ENCODE peak calls at places on chromosomes 4 and X, in six cellular contexts. W is ovary, Q is spleen, L is mammary epithelial cell, O is heart left ventricle, J is endodermal cell. K is an unnamed sample.

GRCh38 chrX:50747471-50747900 is 66.5 kb downstream of the SHROOM4 start:
- DNase-seq in W (no peak), Q (no peak), L (peak; percentile 8), O (no peak), J (peak; percentile 61), K (no peak)

GRCh38 chr4:98176531-98176930 is 33.3 kb upstream of the STPG2 start:
- DNase-seq in W (no peak), Q (no peak), L (no peak), O (no peak), J (no peak), K (no peak)

GRCh38 chr4:118964891-118965411 is 76.3 kb downstream of the SYNPO2 start:
- DNase-seq in W (peak; percentile 33), Q (no peak), L (no peak), O (no peak), J (no peak), K (no peak)

GRCh38 chr4:136900706-136901105 is 631.6 kb downstream of the PCDH18 start:
- DNase-seq in W (no peak), Q (no peak), L (no peak), O (no peak), J (no peak), K (no peak)

GRCh38 chrX:108036298-108036973 is 8.4 kb upstream of the VSIG1 start:
- DNase-seq in W (no peak), Q (no peak), L (peak; percentile 85), O (no peak), J (no peak), K (no peak)

GRCh38 chr4:95248713-95249401 is 299.9 kb downstream of the UNC5C start:
- DNase-seq in W (no peak), Q (no peak), L (peak; percentile 24), O (no peak), J (no peak), K (no peak)

GRCh38 chr4:2330119-2331042 is 68.5 kb upstream of the MXD4 start:
- DNase-seq in W (no peak), Q (peak; percentile 53), L (peak; percentile 89), O (no peak), J (no peak), K (no peak)

GRCh38 chr4:71287305-71287704 is 51.5 kb upstream of the SLC4A4 start:
- DNase-seq in W (no peak), Q (no peak), L (no peak), O (no peak), J (no peak), K (no peak)

GRCh38 chr4:86013623-86014022 is 346.2 kb downstream of the MAPK10 start:
- DNase-seq in W (no peak), Q (no peak), L (no peak), O (no peak), J (no peak), K (no peak)

GRCh38 chrX:18887177-18887820 is 96.6 kb downstream of the PHKA2 start:
- DNase-seq in W (peak; percentile 34), Q (peak; percentile 77), L (no peak), O (peak; percentile 81), J (peak; percentile 49), K (peak; percentile 48)

GRCh38 chr4:186981161-186981560 is 257.5 kb upstream of the FAT1 start:
- DNase-seq in W (no peak), Q (no peak), L (no peak), O (no peak), J (no peak), K (no peak)

GRCh38 chrX:25721564-25721963 is 416.6 kb upstream of the MAGEB18 start:
- DNase-seq in W (no peak), Q (no peak), L (no peak), O (no peak), J (no peak), K (no peak)

GRCh38 chrX:71671043-71671829 is 3.9 kb downstream of the LOC101059915 start:
- DNase-seq in W (no peak), Q (peak; percentile 51), L (peak; percentile 70), O (no peak), J (no peak), K (no peak)

GRCh38 chr4:87060957-87061356 is 126.1 kb downstream of the AFF1 start:
- DNase-seq in W (no peak), Q (no peak), L (peak; percentile 93), O (no peak), J (no peak), K (no peak)

GRCh38 chrX:130628522-130628921 is 226.7 kb downstream of the RBMX2 start:
- DNase-seq in W (no peak), Q (no peak), L (no peak), O (no peak), J (no peak), K (no peak)

GRCh38 chr4:94410678-94411206 is 41.0 kb upstream of the PDLIM5 start:
- DNase-seq in W (peak; percentile 43), Q (no peak), L (no peak), O (peak; percentile 83), J (no peak), K (peak; percentile 88)

GRCh38 chr4:153169811-153170210 is 34.4 kb upstream of the TRIM2 start:
- DNase-seq in W (no peak), Q (no peak), L (no peak), O (no peak), J (no peak), K (no peak)

GRCh38 chrX:104098151-104098808 is 14.0 kb upstream of the ZCCHC18 start:
- DNase-seq in W (no peak), Q (no peak), L (peak; percentile 73), O (no peak), J (peak; percentile 78), K (no peak)

GRCh38 chrX:121479406-121479805 is 432.0 kb downstream of the GLUD2 start:
- DNase-seq in W (no peak), Q (no peak), L (no peak), O (no peak), J (no peak), K (no peak)

GRCh38 chr4:159284733-159285132 is 181.9 kb downstream of the RAPGEF2 start:
- DNase-seq in W (no peak), Q (no peak), L (no peak), O (no peak), J (no peak), K (no peak)
- H3K27ac ChIP-seq in W (no peak overlapping the region), Q (no peak overlapping the region), L (no peak overlapping the region), O (no peak overlapping the region), J (no peak overlapping the region), K (no peak overlapping the region)

DNA sequence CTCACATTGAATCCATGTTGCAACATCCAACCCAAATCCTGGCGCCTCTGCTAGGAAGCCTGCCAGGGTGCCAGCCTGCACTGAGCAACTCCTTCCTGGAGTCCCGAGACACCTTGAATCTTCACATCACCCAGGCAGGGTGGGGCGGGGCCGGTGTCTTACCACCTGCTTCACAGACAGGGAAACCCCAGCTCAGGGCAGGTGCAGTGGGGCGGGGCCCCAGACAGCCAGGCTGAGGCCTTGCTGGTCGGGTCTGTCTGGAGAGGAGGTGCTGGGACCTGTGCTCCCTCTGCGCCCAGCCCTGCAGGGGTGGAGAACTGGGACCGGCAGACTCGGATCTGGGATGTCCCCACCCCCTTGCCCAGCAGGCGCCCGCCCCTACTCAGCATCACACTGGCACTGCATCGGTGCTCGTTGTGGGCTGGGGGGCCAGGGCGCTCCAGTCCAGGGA is 31.5 kb upstream of the HTRA3 start:
- DNase-seq in W (no peak), Q (peak; percentile 88), L (peak; percentile 51), O (no peak), J (peak; percentile 66), K (no peak)
- H3K36me3 ChIP-seq in W (no peaks in the 10 kb centered on the region), Q (peaks cover 97% of the 10 kb centered on the region), L (peaks cover 48% of the 10 kb centered on the region), O (peaks cover 66% of the 10 kb centered on the region), J (no peaks in the 10 kb centered on the region), K (no peaks in the 10 kb centered on the region)

DNA sequence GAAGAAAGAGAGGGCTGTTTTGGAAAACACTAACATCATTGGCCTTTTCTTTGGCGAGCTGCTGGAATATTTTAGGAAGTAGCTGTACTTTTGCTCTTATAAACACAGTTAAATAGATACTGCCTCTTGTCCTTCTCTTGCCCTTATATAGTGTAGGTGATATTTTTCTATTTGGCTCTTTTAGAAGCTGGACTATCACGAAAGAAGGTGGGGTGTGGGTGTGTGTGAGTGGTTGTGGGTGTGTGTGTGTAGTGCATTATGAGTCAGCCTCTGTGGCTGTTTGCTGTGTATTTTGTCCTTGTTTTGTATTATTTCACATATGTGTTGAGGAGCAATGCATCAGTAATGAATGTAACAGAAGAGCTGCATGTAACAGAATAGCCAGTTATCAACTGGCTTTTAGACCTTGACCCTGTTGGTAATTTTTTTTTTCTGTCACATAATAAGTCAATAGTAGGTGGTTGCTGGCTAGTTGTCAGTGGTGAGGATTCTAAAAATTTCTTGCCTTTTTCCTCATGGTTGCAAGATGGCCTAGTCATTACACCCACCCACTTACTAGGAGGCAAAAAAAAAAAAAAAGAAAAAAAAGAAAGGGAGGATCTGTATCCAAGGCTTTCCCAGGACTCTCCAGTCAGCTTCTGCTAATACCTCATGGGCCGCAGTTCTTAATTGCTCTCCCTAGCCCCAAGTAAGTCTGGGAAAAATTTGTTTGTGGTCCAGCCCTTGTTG is 23.8 kb downstream of the ARHGAP10 start:
- DNase-seq in W (peak; percentile 48), Q (no peak), L (peak; percentile 17), O (no peak), J (no peak), K (no peak)
- H3K27ac ChIP-seq in W (peak overlapping the region; percentile 74), Q (no peak overlapping the region), L (no peak overlapping the region), O (peak overlapping the region; percentile 53), J (no peak overlapping the region), K (peak overlapping the region; percentile 5)

GRCh38 chr4:183030823-183031222 is 68.2 kb upstream of the WWC2 start:
- DNase-seq in W (no peak), Q (no peak), L (no peak), O (no peak), J (no peak), K (no peak)
- H3K36me3 ChIP-seq in W (no peaks in the 10 kb centered on the region), Q (no peaks in the 10 kb centered on the region), L (no peaks in the 10 kb centered on the region), O (no peaks in the 10 kb centered on the region), J (no peaks in the 10 kb centered on the region), K (no peaks in the 10 kb centered on the region)

GRCh38 chr4:680565-680930 is 6.2 kb downstream of the MYL5 start:
- DNase-seq in W (no peak), Q (peak; percentile 82), L (no peak), O (no peak), J (no peak), K (peak; percentile 59)
- H3K27ac ChIP-seq in W (no peak overlapping the region), Q (peak overlapping the region; percentile 65), L (no peak overlapping the region), O (no peak overlapping the region), J (no peak overlapping the region), K (no peak overlapping the region)

K was measured in aorta.